ENCODE peak calls at places on chromosome 1, in six cellular contexts. One of them, this sample, is unnamed.

GRCh38 chr1:83819436-83819835 is 179.5 kb downstream of the TTLL7 start:
- DNase-seq in GM18507: no peak
- DNase-seq in lower lobe of right lung: no peak
- DNase-seq in T-cell: no peak
- DNase-seq in left ventricle myocardium superior: no peak
- DNase-seq in fibroblast of pulmonary artery: no peak
- DNase-seq in this sample: no peak

GRCh38 chr1:208007938-208008342 is 97.0 kb upstream of the CD34 start:
- DNase-seq in GM18507: no peak
- DNase-seq in lower lobe of right lung: no peak
- DNase-seq in T-cell: no peak
- DNase-seq in left ventricle myocardium superior: no peak
- DNase-seq in fibroblast of pulmonary artery: peak
- DNase-seq in this sample: no peak

GRCh38 chr1:193322218-193322617 is 135.8 kb upstream of the B3GALT2 start:
- DNase-seq in GM18507: no peak
- DNase-seq in lower lobe of right lung: no peak
- DNase-seq in T-cell: no peak
- DNase-seq in left ventricle myocardium superior: no peak
- DNase-seq in fibroblast of pulmonary artery: peak
- DNase-seq in this sample: no peak

GRCh38 chr1:24089743-24090555 is 22.0 kb downstream of the MYOM3 start:
- DNase-seq in GM18507: no peak
- DNase-seq in lower lobe of right lung: peak
- DNase-seq in T-cell: no peak
- DNase-seq in left ventricle myocardium superior: peak
- DNase-seq in fibroblast of pulmonary artery: no peak
- DNase-seq in this sample: peak

GRCh38 chr1:228830954-228831481 is 95.7 kb downstream of the RHOU start:
- DNase-seq in GM18507: peak
- DNase-seq in lower lobe of right lung: no peak
- DNase-seq in T-cell: no peak
- DNase-seq in left ventricle myocardium superior: no peak
- DNase-seq in fibroblast of pulmonary artery: peak
- DNase-seq in this sample: no peak

GRCh38 chr1:161020573-161021167 is at the start of gene F11R:
- DNase-seq in GM18507: no peak
- DNase-seq in lower lobe of right lung: peak
- DNase-seq in T-cell: no peak
- DNase-seq in left ventricle myocardium superior: peak
- DNase-seq in fibroblast of pulmonary artery: peak
- DNase-seq in this sample: no peak

GRCh38 chr1:8423702-8424538 is 106.0 kb downstream of the SLC45A1 start:
- DNase-seq in GM18507: no peak
- DNase-seq in lower lobe of right lung: peak
- DNase-seq in T-cell: peak
- DNase-seq in left ventricle myocardium superior: peak
- DNase-seq in fibroblast of pulmonary artery: peak
- DNase-seq in this sample: peak

GRCh38 chr1:63935148-63935547 is 161.3 kb downstream of the ROR1 start:
- DNase-seq in GM18507: no peak
- DNase-seq in lower lobe of right lung: no peak
- DNase-seq in T-cell: no peak
- DNase-seq in left ventricle myocardium superior: no peak
- DNase-seq in fibroblast of pulmonary artery: peak
- DNase-seq in this sample: no peak

GRCh38 chr1:231803353-231803752 is 176.8 kb downstream of the DISC1 start:
- DNase-seq in GM18507: no peak
- DNase-seq in lower lobe of right lung: peak
- DNase-seq in T-cell: no peak
- DNase-seq in left ventricle myocardium superior: no peak
- DNase-seq in fibroblast of pulmonary artery: peak
- DNase-seq in this sample: no peak

GRCh38 chr1:41666991-41667631 is 182.6 kb upstream of the EDN2 start:
- DNase-seq in GM18507: peak
- DNase-seq in lower lobe of right lung: no peak
- DNase-seq in T-cell: no peak
- DNase-seq in left ventricle myocardium superior: no peak
- DNase-seq in fibroblast of pulmonary artery: no peak
- DNase-seq in this sample: no peak

GRCh38 chr1:10939654-10940450 is 72.6 kb upstream of the TARDBP start:
- DNase-seq in GM18507: peak
- DNase-seq in lower lobe of right lung: no peak
- DNase-seq in T-cell: no peak
- DNase-seq in left ventricle myocardium superior: no peak
- DNase-seq in fibroblast of pulmonary artery: no peak
- DNase-seq in this sample: no peak

GRCh38 chr1:53625049-53625448 is 113.9 kb downstream of the GLIS1 start:
- DNase-seq in GM18507: no peak
- DNase-seq in lower lobe of right lung: peak
- DNase-seq in T-cell: no peak
- DNase-seq in left ventricle myocardium superior: no peak
- DNase-seq in fibroblast of pulmonary artery: peak
- DNase-seq in this sample: no peak

GRCh38 chr1:199742547-199742946 is 285.0 kb upstream of the NR5A2 start:
- DNase-seq in GM18507: no peak
- DNase-seq in lower lobe of right lung: no peak
- DNase-seq in T-cell: no peak
- DNase-seq in left ventricle myocardium superior: no peak
- DNase-seq in fibroblast of pulmonary artery: peak
- DNase-seq in this sample: no peak

GRCh38 chr1:39238476-39238875 is 34.0 kb downstream of the MACF1 start:
- DNase-seq in GM18507: no peak
- DNase-seq in lower lobe of right lung: no peak
- DNase-seq in T-cell: no peak
- DNase-seq in left ventricle myocardium superior: peak
- DNase-seq in fibroblast of pulmonary artery: peak
- DNase-seq in this sample: peak

GRCh38 chr1:113542221-113542701 is 151.9 kb downstream of the MAGI3 start:
- DNase-seq in GM18507: no peak
- DNase-seq in lower lobe of right lung: no peak
- DNase-seq in T-cell: no peak
- DNase-seq in left ventricle myocardium superior: no peak
- DNase-seq in fibroblast of pulmonary artery: peak
- DNase-seq in this sample: no peak

GRCh38 chr1:226402615-226403521 is 5.0 kb downstream of the PARP1 start:
- DNase-seq in GM18507: no peak
- DNase-seq in lower lobe of right lung: no peak
- DNase-seq in T-cell: no peak
- DNase-seq in left ventricle myocardium superior: no peak
- DNase-seq in fibroblast of pulmonary artery: no peak
- DNase-seq in this sample: no peak

GRCh38 chr1:183989078-183989577 is 48.4 kb downstream of the COLGALT2 start:
- DNase-seq in GM18507: peak
- DNase-seq in lower lobe of right lung: no peak
- DNase-seq in T-cell: no peak
- DNase-seq in left ventricle myocardium superior: peak
- DNase-seq in fibroblast of pulmonary artery: peak
- DNase-seq in this sample: peak

GRCh38 chr1:64042331-64043100 is 160.9 kb upstream of the UBE2U start:
- DNase-seq in GM18507: no peak
- DNase-seq in lower lobe of right lung: no peak
- DNase-seq in T-cell: no peak
- DNase-seq in left ventricle myocardium superior: no peak
- DNase-seq in fibroblast of pulmonary artery: peak
- DNase-seq in this sample: no peak

GRCh38 chr1:55421317-55421716 is 206.2 kb upstream of the USP24 start:
- DNase-seq in GM18507: no peak
- DNase-seq in lower lobe of right lung: no peak
- DNase-seq in T-cell: no peak
- DNase-seq in left ventricle myocardium superior: no peak
- DNase-seq in fibroblast of pulmonary artery: no peak
- DNase-seq in this sample: no peak

This sample was measured in left ventricle myocardium inferior.